ENCODE peak calls at places on chromosomes 5 and 9, in ten cellular contexts. W, Q, Z, H, M, X, Y, T, E and A are unnamed samples. For H3K4me1, the result is how much of the 10 kb centered on the place peaks cover.

GRCh38 chr9:104866186-104866585 is 61.8 kb downstream of the ABCA1 start:
- DNase-seq in W (no peak), Q (no peak), Z (no peak), H (peak), M (no peak), X (no peak), Y (no peak), T (no peak), E (no peak), A (no peak)

GRCh38 chr5:179201986-179202385 is 141.8 kb downstream of the ZNF354C start:
- DNase-seq in W (no peak), Q (no peak), Z (no peak), H (no peak), M (no peak), X (no peak), Y (no peak), T (no peak), E (no peak), A (no peak)

GRCh38 chr9:122053546-122053945 is 39.6 kb downstream of the TTLL11 start:
- DNase-seq in W (no peak), Q (no peak), Z (no peak), H (no peak), M (no peak), X (no peak), Y (no peak), T (no peak), E (no peak), A (no peak)

GRCh38 chr5:109911731-109912130 is 222.0 kb downstream of the MAN2A1 start:
- DNase-seq in W (no peak), Q (no peak), Z (no peak), H (peak), M (no peak), X (no peak), Y (no peak), T (no peak), E (no peak), A (no peak)

GRCh38 chr5:169668732-169669131 is 31.7 kb downstream of the DOCK2 start:
- DNase-seq in W (no peak), Q (no peak), Z (no peak), H (peak), M (no peak), X (no peak), Y (peak), T (no peak), E (no peak), A (peak)

GRCh38 chr9:120950421-120951388 is 24.1 kb upstream of the TRAF1 start:
- DNase-seq in W (no peak), Q (no peak), Z (no peak), H (no peak), M (no peak), X (no peak), Y (no peak), T (no peak), E (no peak), A (no peak)

GRCh38 chr9:99967457-99967856 is 61.0 kb downstream of the STX17 start:
- DNase-seq in W (no peak), Q (no peak), Z (no peak), H (no peak), M (no peak), X (no peak), Y (no peak), T (no peak), E (no peak), A (no peak)

GRCh38 chr9:128152133-128152780 is 3.0 kb downstream of the LCN2 start:
- DNase-seq in W (no peak), Q (no peak), Z (no peak), H (no peak), M (no peak), X (no peak), Y (no peak), T (peak), E (no peak), A (no peak)

GRCh38 chr9:81609782-81610738 is 79.3 kb downstream of the TLE1 start:
- DNase-seq in W (no peak), Q (no peak), Z (no peak), H (peak), M (peak), X (no peak), Y (no peak), T (no peak), E (no peak), A (peak)

GRCh38 chr5:91425046-91425445 is 41.9 kb upstream of the ARRDC3 start:
- DNase-seq in W (no peak), Q (no peak), Z (no peak), H (no peak), M (no peak), X (no peak), Y (no peak), T (no peak), E (no peak), A (no peak)

GRCh38 chr9:1647776-1648175 is 367.4 kb upstream of the SMARCA2 start:
- DNase-seq in W (no peak), Q (no peak), Z (no peak), H (no peak), M (no peak), X (no peak), Y (no peak), T (no peak), E (no peak), A (no peak)

GRCh38 chr5:96572864-96573512 is 89.2 kb upstream of the CAST start:
- DNase-seq in W (no peak), Q (no peak), Z (no peak), H (peak), M (no peak), X (no peak), Y (peak), T (no peak), E (no peak), A (peak)

GRCh38 chr5:26482817-26483375 is 555.5 kb downstream of the CDH9 start:
- DNase-seq in W (peak), Q (no peak), Z (no peak), H (peak), M (no peak), X (no peak), Y (peak), T (no peak), E (no peak), A (no peak)

GRCh38 chr9:4620046-4620765 is 41.9 kb upstream of the PLPP6 start:
- DNase-seq in W (no peak), Q (no peak), Z (no peak), H (no peak), M (no peak), X (no peak), Y (no peak), T (no peak), E (no peak), A (no peak)

GRCh38 chr9:27337833-27338526 is 41.0 kb upstream of the EQTN start:
- DNase-seq in W (no peak), Q (no peak), Z (no peak), H (no peak), M (no peak), X (no peak), Y (no peak), T (no peak), E (no peak), A (no peak)

GRCh38 chr9:111187376-111187775 is 142.6 kb downstream of the OR2K2 start:
- DNase-seq in W (no peak), Q (no peak), Z (no peak), H (peak), M (no peak), X (no peak), Y (no peak), T (no peak), E (no peak), A (no peak)

GRCh38 chr5:125411163-125412050 is 665.0 kb upstream of the ZNF608 start:
- DNase-seq in W (no peak), Q (no peak), Z (no peak), H (peak), M (peak), X (no peak), Y (no peak), T (no peak), E (no peak), A (peak)

GRCh38 chr5:56314536-56314935 is 81.4 kb upstream of the ANKRD55 start:
- DNase-seq in W (peak), Q (no peak), Z (peak), H (no peak), M (no peak), X (no peak), Y (peak), T (peak), E (no peak), A (no peak)

GRCh38 chr5:115377468-115378217 is 81.2 kb upstream of the CCDC112 start:
- DNase-seq in W (no peak), Q (no peak), Z (no peak), H (peak), M (no peak), X (no peak), Y (no peak), T (no peak), E (no peak), A (peak)

GRCh38 chr9:37329576-37329975 is 92.9 kb upstream of the GRHPR start:
- DNase-seq in W (no peak), Q (no peak), Z (no peak), H (peak), M (no peak), X (no peak), Y (peak), T (no peak), E (no peak), A (no peak)

GRCh38 chr9:22170162-22170932 is 161.2 kb upstream of the CDKN2B start:
- DNase-seq in W (no peak), Q (no peak), Z (no peak), H (peak), M (no peak), X (no peak), Y (no peak), T (no peak), E (no peak), A (no peak)

GRCh38 chr5:126339215-126339805 is 83.9 kb upstream of the GRAMD2B start:
- DNase-seq in W (no peak), Q (no peak), Z (no peak), H (peak), M (peak), X (peak), Y (peak), T (no peak), E (peak), A (peak)

GRCh38 chr9:133160742-133161541 is 2.8 kb downstream of the GBGT1 start:
- DNase-seq in W (peak), Q (no peak), Z (peak), H (peak), M (peak), X (no peak), Y (peak), T (peak), E (peak), A (no peak)

GRCh38 chr5:163580516-163580915 is 75.1 kb downstream of the MAT2B start:
- DNase-seq in W (no peak), Q (no peak), Z (no peak), H (no peak), M (no peak), X (no peak), Y (no peak), T (no peak), E (no peak), A (no peak)

GRCh38 chr9:120710110-120710981 is 3.9 kb downstream of the MEGF9 start:
- DNase-seq in W (no peak), Q (no peak), Z (no peak), H (peak), M (peak), X (no peak), Y (peak), T (no peak), E (peak), A (peak)

GRCh38 chr9:16870606-16871357 is at the start of gene BNC2:
- DNase-seq in W (peak), Q (no peak), Z (peak), H (peak), M (peak), X (no peak), Y (peak), T (peak), E (no peak), A (peak)

GRCh38 chr5:137760294-137761019 is 6.3 kb upstream of the HNRNPA0 start:
- DNase-seq in W (no peak), Q (no peak), Z (no peak), H (no peak), M (no peak), X (no peak), Y (no peak), T (no peak), E (no peak), A (peak)

GRCh38 chr9:79656127-79656526 is 84.4 kb downstream of the TLE4 start:
- DNase-seq in W (no peak), Q (no peak), Z (no peak), H (no peak), M (no peak), X (no peak), Y (no peak), T (no peak), E (no peak), A (no peak)

GRCh38 chr5:159017787-159018186 is 81.9 kb downstream of the EBF1 start:
- DNase-seq in W (peak), Q (no peak), Z (peak), H (peak), M (peak), X (no peak), Y (peak), T (peak), E (no peak), A (peak)

GRCh38 chr5:45799388-45799787 is 103.2 kb upstream of the HCN1 start:
- DNase-seq in W (no peak), Q (no peak), Z (no peak), H (no peak), M (no peak), X (no peak), Y (no peak), T (no peak), E (no peak), A (no peak)

GRCh38 chr9:110370316-110370715 is 32.7 kb upstream of the TXNDC8 start:
- DNase-seq in W (no peak), Q (no peak), Z (no peak), H (peak), M (no peak), X (no peak), Y (no peak), T (no peak), E (no peak), A (no peak)

GRCh38 chr9:97594414-97594921 is 38.7 kb downstream of the TSTD2 start:
- DNase-seq in W (peak), Q (no peak), Z (peak), H (no peak), M (peak), X (no peak), Y (no peak), T (peak), E (no peak), A (no peak)

GRCh38 chr5:141514330-141515111 is 25.6 kb downstream of the PCDHGC5 start:
- DNase-seq in W (no peak), Q (no peak), Z (no peak), H (peak), M (peak), X (no peak), Y (no peak), T (no peak), E (no peak), A (peak)

GRCh38 chr5:141513627-141514329 is 24.9 kb downstream of the PCDHGC5 start:
- DNase-seq in W (peak), Q (peak), Z (peak), H (peak), M (peak), X (no peak), Y (no peak), T (peak), E (no peak), A (peak)

GRCh38 chr5:141512390-141513020 is 23.6 kb downstream of the PCDHGC5 start:
- DNase-seq in W (peak), Q (peak), Z (peak), H (peak), M (peak), X (peak), Y (peak), T (peak), E (peak), A (peak)

GRCh38 chr5:141511771-141512325 is 23.0 kb downstream of the PCDHGC5 start:
- DNase-seq in W (no peak), Q (no peak), Z (no peak), H (no peak), M (no peak), X (no peak), Y (no peak), T (no peak), E (no peak), A (no peak)

DNA sequence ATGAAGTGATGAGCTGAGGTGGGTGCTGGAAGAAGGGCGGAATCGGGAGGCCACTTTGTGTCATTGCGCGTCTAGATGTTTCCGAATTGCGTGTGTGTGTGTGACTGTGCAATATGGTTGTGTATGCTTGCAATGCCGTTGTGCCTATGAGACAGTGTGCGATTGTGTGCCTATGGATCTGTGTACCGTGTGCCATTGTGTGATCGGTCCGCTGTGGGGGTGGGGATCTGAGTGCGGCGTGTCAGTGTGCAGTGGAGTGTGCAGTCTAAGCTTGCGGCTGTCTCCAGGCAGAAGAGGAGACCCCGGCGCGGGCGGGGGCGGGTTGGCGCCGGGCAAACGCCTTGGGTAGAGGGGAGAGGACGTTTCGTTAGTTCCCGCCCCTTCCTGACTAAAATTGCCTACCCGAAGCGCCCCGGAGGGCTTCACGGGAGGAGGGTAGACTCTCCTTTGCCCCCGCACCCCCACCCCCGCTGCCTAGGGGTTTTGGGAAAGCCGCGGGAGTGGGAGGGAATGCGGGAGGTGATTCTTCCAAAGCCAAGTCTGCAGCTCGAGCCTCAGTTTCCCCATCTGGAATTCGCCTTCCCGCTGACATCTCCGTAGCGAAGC is 24.2 kb downstream of the PCDHGC5 start:
- DNase-seq in W (no peak), Q (no peak), Z (no peak), H (peak), M (peak), X (no peak), Y (no peak), T (peak), E (no peak), A (no peak)
- H3K27ac ChIP-seq in W (peak), Q (peak), Z (peak), H (peak), M (peak), X (no peak), Y (no peak), T (peak), E (no peak), A (peak)

GRCh38 chr5:107485184-107485583 is 185.6 kb downstream of the EFNA5 start:
- DNase-seq in W (no peak), Q (no peak), Z (no peak), H (no peak), M (no peak), X (no peak), Y (no peak), T (no peak), E (no peak), A (no peak)

GRCh38 chr5:107486489-107486888 is 184.2 kb downstream of the EFNA5 start:
- DNase-seq in W (no peak), Q (no peak), Z (no peak), H (peak), M (no peak), X (no peak), Y (no peak), T (no peak), E (peak), A (no peak)

GRCh38 chr5:107483625-107484024 is 187.1 kb downstream of the EFNA5 start:
- DNase-seq in W (no peak), Q (no peak), Z (no peak), H (no peak), M (no peak), X (no peak), Y (no peak), T (no peak), E (no peak), A (no peak)

GRCh38 chr5:107484261-107484660 is 186.5 kb downstream of the EFNA5 start:
- DNase-seq in W (no peak), Q (no peak), Z (no peak), H (no peak), M (no peak), X (no peak), Y (no peak), T (no peak), E (no peak), A (no peak)

DNA sequence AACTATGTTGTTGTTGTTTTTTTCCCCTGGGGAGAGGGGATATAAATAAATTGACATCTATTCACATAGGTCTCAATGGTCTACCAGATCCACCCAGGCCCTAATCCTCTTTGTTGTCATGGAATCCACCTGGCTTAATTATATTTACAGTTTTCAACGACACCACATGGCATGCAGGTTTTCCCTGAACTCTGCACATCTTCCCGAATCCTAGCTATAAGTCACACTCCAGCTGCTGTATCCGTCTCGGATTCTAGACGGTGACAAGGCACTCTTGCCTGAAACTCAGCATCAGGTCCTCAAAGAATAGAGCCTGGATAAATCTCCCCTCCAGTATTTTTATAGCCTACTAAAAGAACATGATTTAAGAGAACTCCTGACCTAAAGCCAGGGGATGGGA is 187.5 kb downstream of the EFNA5 start:
- DNase-seq in W (no peak), Q (no peak), Z (no peak), H (no peak), M (no peak), X (no peak), Y (no peak), T (no peak), E (no peak), A (no peak)
- H3K4me1 ChIP-seq in W (under half), Q (under half), Z (half or more), H (under half), M (under half), X (under half), Y (half or more), T (under half), E (under half), A (under half)

DNA sequence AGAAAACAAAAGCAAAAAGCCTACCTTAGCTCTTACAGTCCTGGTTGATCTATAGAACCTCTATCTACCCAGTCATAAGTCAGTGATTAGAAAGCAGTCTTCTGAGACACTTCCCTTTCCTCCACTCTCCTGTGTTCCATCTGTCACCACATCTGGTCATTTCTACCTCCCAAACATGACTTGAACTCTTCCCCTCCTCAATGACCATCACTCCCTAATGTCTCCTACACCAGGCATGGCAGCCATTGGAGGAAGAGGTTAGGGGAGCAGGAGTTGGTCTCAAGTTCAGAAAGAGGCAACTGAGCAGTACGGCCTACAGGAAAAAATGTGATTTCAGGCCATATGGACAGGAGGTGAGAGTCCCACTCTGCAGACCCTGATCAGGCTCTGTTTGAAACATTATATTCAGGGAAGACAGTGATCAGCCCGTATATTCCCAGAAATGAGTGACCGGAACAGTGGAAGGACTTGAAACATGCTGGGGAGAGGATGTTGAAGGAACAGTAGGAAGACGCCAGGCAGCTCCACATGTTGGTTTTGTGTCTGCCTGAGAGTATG is 12.0 kb downstream of the ABLIM3 start:
- DNase-seq in W (no peak), Q (no peak), Z (no peak), H (no peak), M (no peak), X (no peak), Y (no peak), T (no peak), E (no peak), A (peak)
- H3K27ac ChIP-seq in W (peak), Q (peak), Z (peak), H (peak), M (peak), X (no peak), Y (peak), T (peak), E (no peak), A (peak)

GRCh38 chr5:176899946-176900782 is 1.0 kb upstream of the HK3 start:
- DNase-seq in W (no peak), Q (no peak), Z (no peak), H (no peak), M (no peak), X (no peak), Y (no peak), T (no peak), E (no peak), A (no peak)
- H3K4me1 ChIP-seq in W (under half), Q (under half), Z (under half), H (under half), M (under half), X (under half), Y (under half), T (under half), E (under half), A (under half)

GRCh38 chr5:148833122-148833521 is 6.7 kb downstream of the ADRB2 start:
- DNase-seq in W (no peak), Q (no peak), Z (no peak), H (no peak), M (no peak), X (no peak), Y (no peak), T (no peak), E (no peak), A (no peak)
- H3K27ac ChIP-seq in W (peak), Q (no peak), Z (peak), H (no peak), M (no peak), X (no peak), Y (no peak), T (peak), E (no peak), A (no peak)

DNA sequence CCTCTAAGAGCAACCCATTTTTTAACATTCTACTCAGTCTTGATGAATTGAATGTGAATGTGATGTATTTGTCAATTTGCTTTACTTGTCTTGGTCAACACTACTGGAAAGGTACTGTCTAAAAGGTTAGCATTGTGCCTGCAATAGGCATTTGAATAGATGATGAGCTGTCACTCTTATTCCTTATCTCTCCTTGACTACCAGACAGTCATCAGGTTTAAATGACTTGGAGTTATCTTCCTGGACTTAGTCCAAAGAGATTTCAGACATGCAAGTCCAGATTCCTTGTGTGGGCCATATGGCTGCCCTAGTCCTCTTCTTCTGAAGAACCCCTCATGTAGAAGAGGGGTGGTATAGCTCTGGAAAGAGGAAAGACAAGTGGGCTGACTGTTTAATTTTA is 4.8 kb downstream of the ARHGEF28 start:
- DNase-seq in W (no peak), Q (no peak), Z (no peak), H (no peak), M (no peak), X (no peak), Y (no peak), T (no peak), E (no peak), A (no peak)
- H3K4me1 ChIP-seq in W (under half), Q (under half), Z (under half), H (under half), M (under half), X (under half), Y (under half), T (under half), E (under half), A (under half)